ENCODE peak calls at places on chromosomes 4 and X, in five cellular contexts. E is H4; G is lung microvascular endothelial cell; Y is H54; V is activated T-helper 9 cell treated with anti-CD3 and anti-CD28 coated beads, Interleukin-2, amount 50 U/mL, for 16 hours. I is an unnamed sample.

GRCh38 chr4:89056953-89057398 is at the start of gene FAM13A:
- DNase-seq in E (peak), G (no peak), Y (peak), V (no peak), I (peak)

GRCh38 chrX:64843224-64843623 is 133.0 kb downstream of the ZC4H2 start:
- DNase-seq in E (no peak), G (no peak), Y (no peak), V (no peak), I (no peak)

GRCh38 chr4:26779674-26780073 is 81.0 kb upstream of the STIM2 start:
- DNase-seq in E (peak), G (peak), Y (no peak), V (no peak), I (peak)

GRCh38 chr4:105350859-105351494 is 122.9 kb downstream of the PPA2 start:
- DNase-seq in E (no peak), G (no peak), Y (no peak), V (no peak), I (peak)

GRCh38 chrX:28802625-28803024 is 215.4 kb downstream of the IL1RAPL1 start:
- DNase-seq in E (no peak), G (no peak), Y (no peak), V (no peak), I (no peak)

GRCh38 chr4:98603683-98604573 is 54.5 kb downstream of the TSPAN5 start:
- DNase-seq in E (no peak), G (no peak), Y (no peak), V (no peak), I (no peak)

GRCh38 chrX:46204721-46205422 is 340.3 kb downstream of the ZNF674 start:
- DNase-seq in E (no peak), G (no peak), Y (no peak), V (no peak), I (no peak)

GRCh38 chr4:79467246-79467932 is 59.4 kb upstream of the GK2 start:
- DNase-seq in E (no peak), G (peak), Y (no peak), V (no peak), I (peak)

GRCh38 chrX:129843459-129844306 is at the start of gene ZDHHC9:
- DNase-seq in E (peak), G (peak), Y (peak), V (peak), I (peak)

GRCh38 chrX:67610282-67610681 is 66.5 kb downstream of the AR start:
- DNase-seq in E (no peak), G (no peak), Y (no peak), V (no peak), I (no peak)

GRCh38 chr4:39048291-39048690 is 13.7 kb upstream of the KLHL5 start:
- DNase-seq in E (no peak), G (peak), Y (no peak), V (no peak), I (no peak)

GRCh38 chr4:108405586-108405985 is 214.8 kb upstream of the RPL34 start:
- DNase-seq in E (no peak), G (no peak), Y (no peak), V (no peak), I (no peak)

GRCh38 chr4:42397635-42398447 is 553 bp downstream of the SHISA3 start:
- DNase-seq in E (no peak), G (peak), Y (no peak), V (no peak), I (no peak)

GRCh38 chr4:11072999-11073398 is 355.7 kb downstream of the HS3ST1 start:
- DNase-seq in E (no peak), G (no peak), Y (no peak), V (no peak), I (no peak)

GRCh38 chrX:40877869-40878268 is 142.5 kb upstream of the MED14 start:
- DNase-seq in E (peak), G (peak), Y (no peak), V (no peak), I (no peak)

GRCh38 chrX:17456526-17456925 is 81.5 kb downstream of the NHS start:
- DNase-seq in E (no peak), G (no peak), Y (no peak), V (no peak), I (no peak)

GRCh38 chr4:73897380-73898136 is 28.4 kb downstream of the CXCL1 start:
- DNase-seq in E (no peak), G (no peak), Y (no peak), V (no peak), I (peak)

GRCh38 chr4:183443609-183444148 is 757 bp upstream of the CDKN2AIP start:
- DNase-seq in E (peak), G (peak), Y (no peak), V (no peak), I (peak)

GRCh38 chr4:140057693-140058092 is 96.3 kb downstream of the MAML3 start:
- DNase-seq in E (no peak), G (no peak), Y (no peak), V (no peak), I (no peak)

I was measured in astrocyte of the cerebellum.